ENCODE peak calls at places on chromosomes 3 and 15, in five cellular contexts. Z, V, X, D and I are unnamed samples.

GRCh38 chr3:172557515-172558220 is 34.4 kb upstream of the TNFSF10 start:
- DNase-seq in X (no peak), D (peak), V (no peak), Z (no peak), I (no peak)

GRCh38 chr15:69939513-69940440 is 157.9 kb downstream of the TLE3 start:
- DNase-seq in X (no peak), Z (no peak), V (no peak), D (no peak), I (no peak)

GRCh38 chr15:77417642-77418041 is 2.3 kb downstream of the PEAK1 start:
- DNase-seq in Z (no peak), D (no peak), V (no peak), X (no peak), I (no peak)

GRCh38 chr3:8282541-8283165 is 219.0 kb upstream of the LMCD1 start:
- DNase-seq in D (no peak), V (no peak), X (no peak), Z (no peak), I (no peak)

GRCh38 chr3:31230425-31230824 is 302.3 kb upstream of the STT3B start:
- DNase-seq in V (no peak), D (no peak), Z (no peak), X (no peak), I (no peak)

GRCh38 chr3:175066617-175067415 is 207.7 kb downstream of the NAALADL2 start:
- DNase-seq in V (no peak), Z (no peak), D (no peak), X (no peak), I (no peak)

GRCh38 chr3:52395503-52395865 is 49.4 kb downstream of the SEMA3G start:
- DNase-seq in V (no peak), Z (no peak), X (no peak), D (no peak), I (no peak)

GRCh38 chr3:16884748-16885587 is at the start of gene PLCL2:
- DNase-seq in V (peak), Z (no peak), D (no peak), X (no peak), I (no peak)

GRCh38 chr15:32842081-32842480 is 124.3 kb downstream of the GREM1 start:
- DNase-seq in X (no peak), D (no peak), V (no peak), Z (no peak), I (no peak)

GRCh38 chr3:132256984-132257383 is 60.2 kb upstream of the ACP3 start:
- DNase-seq in X (peak), Z (peak), V (no peak), D (no peak), I (no peak)

GRCh38 chr15:31171731-31172130 is 70.2 kb upstream of the TRPM1 start:
- DNase-seq in Z (no peak), X (no peak), D (no peak), V (no peak), I (no peak)

GRCh38 chr15:78662028-78662427 is 21.0 kb upstream of the CHRNB4 start:
- DNase-seq in X (no peak), D (no peak), V (no peak), Z (no peak), I (no peak)

GRCh38 chr3:129940086-129940485 is 34.4 kb upstream of the TRH start:
- DNase-seq in X (no peak), V (peak), Z (no peak), D (no peak), I (no peak)

GRCh38 chr15:87033056-87033455 is 953.4 kb downstream of the AGBL1 start:
- DNase-seq in D (no peak), X (peak), V (no peak), Z (no peak), I (no peak)

GRCh38 chr15:82950746-82951370 is 1.7 kb downstream of the HOMER2 start:
- DNase-seq in V (no peak), Z (no peak), D (no peak), X (no peak), I (no peak)

GRCh38 chr3:115347737-115348136 is 200.6 kb upstream of the ZBTB20 start:
- DNase-seq in V (no peak), D (no peak), Z (no peak), X (no peak), I (no peak)

GRCh38 chr15:43299884-43300283 is 30.5 kb downstream of the LCMT2 start:
- DNase-seq in Z (no peak), X (no peak), V (no peak), D (no peak), I (no peak)

GRCh38 chr15:78808550-78808949 is 2.7 kb downstream of the ADAMTS7 start:
- DNase-seq in V (no peak), Z (peak), D (no peak), X (peak), I (no peak)

GRCh38 chr3:149586871-149587270 is 71.0 kb downstream of the WWTR1 start:
- DNase-seq in D (no peak), X (no peak), Z (no peak), V (no peak), I (no peak)

GRCh38 chr3:41690766-41691563 is 270.9 kb downstream of the ULK4 start:
- DNase-seq in V (no peak), X (no peak), Z (no peak), D (no peak), I (no peak)

DNA sequence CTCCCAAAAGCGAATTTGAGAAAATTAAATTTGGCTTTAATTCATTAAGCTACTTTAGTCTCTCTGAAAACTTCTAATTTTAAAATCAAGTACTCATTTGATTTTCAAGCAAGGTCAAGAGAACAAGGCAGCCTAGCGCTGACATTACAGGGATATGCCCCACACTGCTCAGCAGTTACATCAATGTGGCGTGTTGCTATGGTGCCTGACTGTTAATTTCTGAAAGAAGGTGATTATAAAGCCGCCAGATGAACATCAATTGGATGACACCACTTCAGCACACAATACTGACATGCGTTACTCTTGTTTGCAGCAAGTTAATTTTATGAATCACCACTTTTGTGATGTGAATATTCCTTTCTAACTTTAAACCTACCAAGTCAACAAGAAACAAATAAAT is 284.4 kb downstream of the FOXP1 start:
- DNase-seq in D (no peak), X (no peak), V (no peak), Z (no peak), I (no peak)
- H3K4me3 ChIP-seq in D (no peak), X (no peak), V (no peak), Z (no peak), I (no peak)

GRCh38 chr3:75001330-75001729 is 386.9 kb upstream of the CNTN3 start:
- DNase-seq in Z (no peak), X (no peak), V (no peak), D (no peak), I (no peak)
- TF ChIP-seq CTCF in Z (no peak), X (no peak), V (no peak), D (peak), I (peak)

GRCh38 chr3:69751118-69751517 is 11.9 kb downstream of the MITF start:
- DNase-seq in Z (no peak), D (no peak), X (no peak), V (no peak), I (no peak)
- H3K4me3 ChIP-seq in Z (no peak), D (no peak), X (no peak), V (no peak), I (no peak)

DNA sequence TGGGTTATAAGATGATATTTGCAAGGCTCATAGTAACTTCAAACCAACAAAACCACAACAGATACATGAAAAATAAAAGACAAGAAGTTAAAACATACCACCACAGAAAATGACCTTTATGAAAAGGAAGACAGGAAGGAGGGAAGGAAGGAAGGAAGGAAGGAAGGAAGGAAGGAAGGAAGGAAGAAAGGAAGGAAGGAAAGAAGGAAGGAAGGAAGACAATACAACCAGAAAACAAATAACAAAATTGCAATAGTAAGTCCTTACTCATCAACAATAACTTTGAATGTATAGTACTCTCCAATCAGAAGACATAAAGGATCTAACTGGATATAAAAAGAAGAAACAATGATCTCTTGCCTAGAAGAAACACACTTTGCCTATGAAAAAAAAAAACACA is 287.4 kb upstream of the DCBLD2 start:
- DNase-seq in D (no peak), V (no peak), X (no peak), Z (no peak), I (no peak)
- TF ChIP-seq CTCF in D (no peak), V (no peak), X (no peak), Z (no peak), I (no peak)

GRCh38 chr15:99708563-99708962 is 24.7 kb downstream of the LYSMD4 start:
- DNase-seq in V (peak), Z (peak), X (peak), D (peak), I (no peak)
- H3K4me3 ChIP-seq in V (no peak), Z (no peak), X (no peak), D (no peak), I (no peak)

DNA sequence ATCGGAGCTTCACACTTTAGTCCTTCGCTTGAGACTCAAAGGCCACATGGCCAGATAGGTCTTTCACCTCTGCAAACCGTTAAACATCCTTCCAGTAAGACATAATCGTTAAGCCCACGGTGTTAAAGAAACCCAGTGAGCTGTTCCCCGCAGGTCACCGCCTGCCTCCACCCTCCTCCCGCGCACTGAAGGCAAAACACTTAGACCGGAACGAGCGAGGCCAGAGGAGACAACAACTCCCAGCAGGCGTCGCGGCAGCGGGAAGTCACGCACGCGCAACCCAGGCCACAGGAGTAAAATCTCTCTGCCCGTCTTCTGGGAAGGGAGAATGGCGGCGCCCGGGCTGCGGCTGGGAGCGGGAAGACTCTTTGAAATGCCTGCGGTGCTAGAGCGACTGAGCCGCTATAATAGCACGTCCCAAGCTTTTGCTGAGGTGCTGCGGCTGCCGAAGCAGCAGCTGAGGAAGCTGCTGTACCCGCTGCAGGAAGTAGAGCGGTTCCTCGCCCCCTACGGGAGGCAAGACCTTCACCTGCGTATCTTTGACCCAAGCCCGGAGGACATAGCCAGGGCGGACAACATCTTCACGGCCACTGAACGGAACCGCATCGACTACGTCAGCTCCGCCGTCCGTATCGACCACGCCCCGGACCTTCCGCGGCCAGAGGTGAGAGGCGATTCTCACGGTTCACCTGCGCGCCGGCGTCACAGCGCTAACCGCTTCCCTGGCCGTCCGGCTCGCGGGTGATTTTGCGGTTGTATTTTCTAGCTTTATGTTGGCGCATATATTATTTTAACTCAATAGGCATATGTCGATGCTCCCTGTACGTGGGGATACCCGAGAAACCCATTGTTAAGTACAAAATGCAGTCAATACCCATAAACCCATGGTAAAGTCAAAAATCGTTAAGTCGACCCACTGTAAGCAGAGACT is at the start of gene GTPBP8:
- DNase-seq in Z (peak), V (peak), D (peak), X (peak), I (peak)
- TF ChIP-seq CTCF in Z (no peak), V (no peak), D (peak), X (no peak), I (peak)

GRCh38 chr15:98549003-98549402 is 99.3 kb upstream of the IGF1R start:
- DNase-seq in X (no peak), D (no peak), Z (no peak), V (no peak), I (no peak)
- H3K4me3 ChIP-seq in X (peak), D (peak), Z (peak), V (no peak), I (peak)

DNA sequence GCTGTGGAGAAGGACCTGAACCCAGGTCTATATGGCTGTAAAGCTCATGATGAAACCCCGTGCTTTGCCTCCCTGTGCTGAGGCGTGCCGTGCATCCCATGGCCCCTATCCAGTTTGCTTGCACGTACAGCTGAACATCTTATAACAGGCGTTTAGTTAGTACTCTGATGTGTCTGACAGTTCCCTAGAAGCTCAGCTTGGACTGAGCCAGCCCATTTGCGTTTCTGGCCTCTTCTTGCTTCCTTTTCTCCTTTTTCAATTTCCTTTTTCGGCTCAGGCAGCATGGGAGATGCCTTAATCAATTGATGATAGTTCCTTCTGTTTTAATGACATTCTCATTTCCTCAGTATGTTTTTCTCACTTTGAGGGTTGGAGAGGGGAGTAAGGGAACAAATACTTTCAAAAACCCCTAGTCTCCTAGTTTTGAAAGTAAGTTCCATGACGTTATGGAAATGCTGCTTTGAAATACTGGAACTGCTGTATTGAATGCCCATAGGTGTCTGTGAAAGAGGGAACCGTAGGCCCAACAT is 18.8 kb downstream of the IL1RAP start:
- DNase-seq in X (no peak), D (no peak), Z (no peak), V (no peak), I (no peak)
- TF ChIP-seq CTCF in X (no peak), D (no peak), Z (no peak), V (no peak), I (no peak)